ENCODE peak calls at places on chromosomes 7 and 10, in seven cellular contexts. M is Jurkat, Clone E6-1; P is right cardiac atrium; J is A549; C is DND-41; B is astrocyte of the cerebellum; T is fibroblast of villous mesenchyme. E is an unnamed sample.
A peak's percentile ranks its signal among the peaks of the same experiment; 100 is the strongest.

GRCh38 chr10:86163522-86164215 is 202.9 kb downstream of the GRID1 start:
- DNase-seq in T (no peak), B (no peak), M (no peak), C (no peak), J (no peak), P (no peak), E (no peak)

GRCh38 chr10:79069325-79070090 is 742 bp downstream of the ZMIZ1 start:
- DNase-seq in C (peak; percentile 66), P (peak; percentile 85), M (no peak), J (peak; percentile 29), T (peak; percentile 62), B (no peak), E (peak; percentile 53)

GRCh38 chr10:92523639-92524038 is 50.3 kb downstream of the IDE start:
- DNase-seq in T (no peak), J (no peak), M (no peak), C (no peak), P (no peak), B (no peak), E (no peak)

GRCh38 chr7:121479466-121479865 is 83.4 kb upstream of the FAM3C start:
- DNase-seq in M (no peak), P (no peak), B (no peak), T (no peak), C (no peak), J (no peak), E (no peak)

GRCh38 chr7:39153647-39154046 is 175.9 kb downstream of the POU6F2 start:
- DNase-seq in C (no peak), P (no peak), J (no peak), M (no peak), B (no peak), T (no peak), E (no peak)

GRCh38 chr10:29608476-29609301 is 26.1 kb downstream of the SVIL start:
- DNase-seq in M (no peak), B (no peak), C (no peak), P (no peak), T (no peak), J (no peak), E (no peak)

GRCh38 chr10:116679351-116679750 is 58.6 kb downstream of the PNLIPRP2 start:
- DNase-seq in C (no peak), P (no peak), J (no peak), T (no peak), B (no peak), M (no peak), E (no peak)

GRCh38 chr10:129764011-129764900 is 199.8 kb downstream of the EBF3 start:
- DNase-seq in J (no peak), T (no peak), B (no peak), C (no peak), M (no peak), P (peak; percentile 21), E (no peak)

GRCh38 chr10:34001087-34001580 is 666.7 kb upstream of the NRP1 start:
- DNase-seq in P (no peak), C (no peak), T (no peak), B (no peak), J (no peak), M (no peak), E (no peak)

GRCh38 chr10:5915451-5915850 is 25.4 kb downstream of the FBH1 start:
- DNase-seq in B (no peak), P (no peak), J (no peak), T (no peak), M (no peak), C (no peak), E (no peak)

GRCh38 chr7:132001166-132001565 is 444.7 kb upstream of the PODXL start:
- DNase-seq in J (no peak), C (no peak), T (no peak), B (no peak), P (no peak), M (no peak), E (no peak)

GRCh38 chr7:88922944-88923343 is 127.4 kb upstream of the TEX47 start:
- DNase-seq in J (no peak), P (no peak), M (no peak), T (no peak), B (no peak), C (no peak), E (no peak)

GRCh38 chr10:5168897-5169296 is 16.1 kb downstream of the AKR1C8 start:
- DNase-seq in B (no peak), J (no peak), T (no peak), C (no peak), M (no peak), P (no peak), E (no peak)

GRCh38 chr7:28705350-28705749 is 252.8 kb downstream of the TRIL start:
- DNase-seq in C (no peak), J (no peak), M (no peak), P (no peak), T (no peak), B (no peak), E (no peak)

GRCh38 chr7:100435401-100436304 is 644 bp downstream of the PPP1R35 start:
- DNase-seq in C (peak; percentile 48), B (no peak), P (peak; percentile 72), T (peak; percentile 19), J (peak; percentile 38), M (no peak), E (peak; percentile 24)

GRCh38 chr10:86579883-86580548 is 58.4 kb upstream of the WAPL start:
- DNase-seq in P (no peak), B (no peak), C (no peak), J (no peak), M (no peak), T (no peak), E (no peak)

GRCh38 chr10:79178614-79179403 is 110.0 kb downstream of the ZMIZ1 start:
- DNase-seq in T (peak; percentile 89), B (peak; percentile 67), M (peak; percentile 49), J (no peak), C (no peak), P (peak; percentile 66), E (peak; percentile 91)

GRCh38 chr10:77531441-77532001 is 106.1 kb downstream of the KCNMA1 start:
- DNase-seq in B (no peak), C (no peak), M (no peak), P (peak; percentile 71), J (peak; percentile 82), T (peak; percentile 80), E (peak; percentile 68)

GRCh38 chr10:31467791-31468535 is 148.9 kb downstream of the ZEB1 start:
- DNase-seq in T (no peak), B (no peak), C (no peak), P (peak; percentile 22), J (peak; percentile 51), M (no peak), E (peak; percentile 33)

DNA sequence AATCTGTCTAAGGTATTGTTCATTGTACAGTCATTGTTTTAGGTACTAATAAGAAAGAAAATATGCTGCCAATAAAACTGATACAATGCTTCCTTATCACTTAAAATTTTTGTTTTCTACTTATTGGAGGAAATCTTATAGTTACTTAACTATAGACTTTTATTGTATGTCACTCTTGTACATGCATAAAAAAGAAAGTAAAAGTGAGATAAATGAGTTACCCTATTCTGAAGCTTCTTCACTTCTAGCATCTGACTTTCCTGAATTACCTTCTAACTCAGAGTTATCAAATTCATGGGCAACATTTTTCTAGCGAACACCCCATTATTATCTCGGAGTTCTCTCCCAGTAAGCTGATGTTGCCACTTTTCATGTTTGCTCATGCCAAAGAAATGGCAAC is 504.9 kb downstream of the SH2D4B start:
- DNase-seq in J (no peak), P (no peak), B (no peak), M (no peak), C (no peak), T (no peak), E (no peak)
- H3K4me3 ChIP-seq in J (no peak overlapping the region), P (no peak overlapping the region), B (no peak overlapping the region), M (no peak overlapping the region), C (no peak overlapping the region), T (no peak overlapping the region), E (no peak overlapping the region)

GRCh38 chr10:19493917-19494316 is 322.3 kb upstream of the PLXDC2 start:
- DNase-seq in M (no peak), B (no peak), P (no peak), T (no peak), C (no peak), J (no peak), E (no peak)

DNA sequence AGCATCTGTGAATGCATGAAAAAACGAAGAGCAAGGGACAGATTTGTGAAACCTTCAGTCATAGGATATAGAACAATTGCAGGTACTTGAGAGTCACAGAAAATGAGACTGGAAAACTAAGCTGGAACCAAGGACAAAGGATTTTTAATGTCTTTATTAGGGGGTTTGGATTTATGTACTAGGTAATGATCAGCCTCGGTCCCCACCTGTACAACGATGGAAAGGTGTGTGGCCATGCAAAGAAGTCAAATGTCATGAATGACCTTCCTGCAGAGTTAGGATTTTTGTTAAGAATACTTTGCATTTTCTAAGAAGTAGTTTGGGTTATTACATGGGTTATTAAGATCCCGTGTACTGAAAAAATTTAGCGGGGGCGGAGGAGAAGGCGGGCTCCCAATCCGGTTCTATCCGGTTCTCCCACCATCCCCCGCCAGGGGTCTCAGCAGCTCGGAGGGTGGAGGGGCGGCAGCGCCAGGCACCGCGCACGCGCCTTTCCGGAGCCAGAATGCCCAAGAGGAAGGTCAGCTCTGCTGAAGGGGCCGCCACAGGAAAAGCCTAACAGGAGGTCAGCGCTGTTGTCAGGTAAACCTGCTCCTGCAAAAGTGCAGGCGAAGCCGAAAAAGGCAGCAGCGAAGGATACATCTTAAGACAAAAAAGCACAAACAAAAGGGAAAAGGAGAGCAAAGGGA is 327.5 kb upstream of the PLXDC2 start:
- DNase-seq in T (peak; percentile 12), M (no peak), B (no peak), P (peak; percentile 91), C (no peak), J (no peak), E (no peak)
- H3K4me3 ChIP-seq in T (peak overlapping the region; percentile 27), M (no peak overlapping the region), B (no peak overlapping the region), P (peak overlapping the region; percentile 46), C (no peak overlapping the region), J (no peak overlapping the region), E (no peak overlapping the region)

GRCh38 chr7:3559178-3559765 is 258.2 kb downstream of the SDK1 start:
- DNase-seq in B (peak; percentile 91), T (peak; percentile 85), M (no peak), P (no peak), J (peak; percentile 54), C (no peak), E (peak; percentile 99)
- H3K4me3 ChIP-seq in B (no peak overlapping the region), T (no peak overlapping the region), M (no peak overlapping the region), P (no peak overlapping the region), J (no peak overlapping the region), C (no peak overlapping the region), E (no peak overlapping the region)

DNA sequence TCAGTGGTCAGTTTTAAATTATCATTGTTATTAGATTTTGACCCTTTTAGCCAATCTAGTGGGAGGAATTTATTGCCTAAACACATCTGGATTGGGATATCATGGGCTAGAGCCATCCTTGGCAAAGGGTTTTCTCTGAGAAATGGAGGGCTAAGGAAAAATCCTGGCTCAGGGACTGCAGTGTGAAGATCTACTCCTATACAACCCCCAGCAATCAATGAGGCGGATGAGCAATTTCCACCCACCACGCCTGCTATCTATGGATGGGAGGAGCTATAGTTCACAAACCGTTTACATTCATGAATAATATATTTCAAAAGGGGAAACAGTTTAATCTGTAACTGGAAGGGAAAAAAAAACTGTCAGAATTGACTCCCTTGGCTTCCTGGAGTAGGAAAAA is 2.7 kb downstream of the CAV1 start:
- DNase-seq in M (no peak), C (no peak), J (no peak), T (no peak), P (no peak), B (no peak), E (peak; percentile 27)
- H3K4me3 ChIP-seq in M (no peak overlapping the region), C (no peak overlapping the region), J (peak overlapping the region; percentile 78), T (peak overlapping the region; percentile 89), P (peak overlapping the region; percentile 76), B (peak overlapping the region; percentile 79), E (peak overlapping the region; percentile 78)

GRCh38 chr10:71216751-71217265 is 4.4 kb downstream of the UNC5B start:
- DNase-seq in B (no peak), J (no peak), C (no peak), P (peak; percentile 74), T (no peak), M (no peak), E (no peak)
- H3K4me3 ChIP-seq in B (peak overlapping the region; percentile 43), J (peak overlapping the region; percentile 42), C (no peak overlapping the region), P (peak overlapping the region; percentile 75), T (peak overlapping the region; percentile 56), M (no peak overlapping the region), E (peak overlapping the region; percentile 97)

E was measured in fibroblast of pulmonary artery.